ENCODE peak calls at places on chromosomes 11 and 22, in ten cellular contexts. N is GM12892, K is neural crest cell, Y is NCI-H345, O is left lobe of liver, D is AG04450, C is progenitor cell of endocrine pancreas, I is GM19239, S is ELR, M is NCI-H1417. W is an unnamed sample.

GRCh38 chr11:102640946-102641345 is 15.8 kb upstream of the MMP20 start:
- DNase-seq in N (no peak), K (no peak), Y (no peak), O (peak; percentile 72), D (no peak), C (no peak), I (no peak), S (no peak), M (no peak), W (no peak)

GRCh38 chr22:46887978-46888377 is 125.5 kb downstream of the TBC1D22A start:
- DNase-seq in N (no peak), K (no peak), Y (no peak), O (no peak), D (no peak), C (no peak), I (no peak), S (no peak), M (no peak), W (no peak)

GRCh38 chr11:11476971-11477645 is 124.1 kb upstream of the CSNK2A3 start:
- DNase-seq in N (no peak), K (no peak), Y (no peak), O (peak; percentile 72), D (no peak), C (no peak), I (no peak), S (no peak), M (peak; percentile 24), W (no peak)

GRCh38 chr11:45872513-45873356 is 12.7 kb upstream of the MAPK8IP1 start:
- DNase-seq in N (no peak), K (peak; percentile 65), Y (peak; percentile 45), O (no peak), D (peak; percentile 61), C (peak; percentile 50), I (no peak), S (peak; percentile 92), M (peak; percentile 39), W (no peak)

GRCh38 chr11:133894956-133895549 is 49.7 kb upstream of the SPATA19 start:
- DNase-seq in N (no peak), K (no peak), Y (no peak), O (peak; percentile 5), D (no peak), C (no peak), I (no peak), S (no peak), M (no peak), W (no peak)

GRCh38 chr11:35303596-35304392 is 115.6 kb downstream of the SLC1A2 start:
- DNase-seq in N (no peak), K (no peak), Y (no peak), O (peak; percentile 85), D (no peak), C (no peak), I (no peak), S (peak; percentile 23), M (no peak), W (peak; percentile 37)

GRCh38 chr22:35330258-35330861 is 30.7 kb downstream of the TOM1 start:
- DNase-seq in N (no peak), K (no peak), Y (no peak), O (peak; percentile 93), D (peak; percentile 45), C (no peak), I (no peak), S (peak; percentile 93), M (no peak), W (peak; percentile 94)

GRCh38 chr22:25134028-25134427 is 65.6 kb upstream of the CRYBB3 start:
- DNase-seq in N (no peak), K (no peak), Y (peak; percentile 55), O (no peak), D (no peak), C (no peak), I (no peak), S (no peak), M (peak; percentile 44), W (no peak)

GRCh38 chr11:117851091-117851490 is 25.4 kb downstream of the FXYD6 start:
- DNase-seq in N (no peak), K (no peak), Y (no peak), O (no peak), D (no peak), C (no peak), I (no peak), S (no peak), M (no peak), W (no peak)

GRCh38 chr11:110529043-110529442 is 99.3 kb downstream of the FDX1 start:
- DNase-seq in N (no peak), K (no peak), Y (no peak), O (no peak), D (no peak), C (no peak), I (no peak), S (peak; percentile 43), M (no peak), W (no peak)

GRCh38 chr11:114925591-114925990 is 247.3 kb downstream of the NXPE2 start:
- DNase-seq in N (no peak), K (no peak), Y (no peak), O (no peak), D (no peak), C (no peak), I (no peak), S (no peak), M (no peak), W (no peak)

GRCh38 chr11:105838668-105839403 is 183.2 kb downstream of the MSANTD4 start:
- DNase-seq in N (no peak), K (no peak), Y (no peak), O (no peak), D (peak; percentile 7), C (no peak), I (no peak), S (peak; percentile 85), M (no peak), W (no peak)

GRCh38 chr11:131235328-131236298 is 134.8 kb upstream of the NTM start:
- DNase-seq in N (no peak), K (no peak), Y (no peak), O (no peak), D (no peak), C (no peak), I (no peak), S (no peak), M (no peak), W (no peak)

GRCh38 chr11:44036811-44037657 is 10.7 kb upstream of the ACCSL start:
- DNase-seq in N (no peak), K (peak; percentile 71), Y (peak; percentile 56), O (peak; percentile 66), D (peak; percentile 60), C (peak; percentile 62), I (peak; percentile 9), S (peak; percentile 88), M (peak; percentile 72), W (peak; percentile 81)

GRCh38 chr11:75421035-75421602 is 11.9 kb downstream of the KLHL35 start:
- DNase-seq in N (peak; percentile 5), K (no peak), Y (no peak), O (no peak), D (no peak), C (no peak), I (no peak), S (no peak), M (no peak), W (no peak)

GRCh38 chr11:606245-606644 is 9.5 kb downstream of the IRF7 start:
- DNase-seq in N (no peak), K (no peak), Y (no peak), O (peak; percentile 90), D (no peak), C (no peak), I (no peak), S (no peak), M (peak; percentile 34), W (peak; percentile 77)

GRCh38 chr11:96642584-96642983 is 252.8 kb downstream of the JRKL start:
- DNase-seq in N (no peak), K (no peak), Y (no peak), O (no peak), D (no peak), C (no peak), I (no peak), S (no peak), M (no peak), W (no peak)

GRCh38 chr11:107025673-107026072 is 7.4 kb upstream of the GUCY1A2 start:
- DNase-seq in N (no peak), K (no peak), Y (no peak), O (no peak), D (no peak), C (no peak), I (no peak), S (no peak), M (no peak), W (no peak)

GRCh38 chr22:48647051-48647450 is 1180.6 kb downstream of the BRD1 start:
- DNase-seq in N (no peak), K (no peak), Y (no peak), O (no peak), D (no peak), C (no peak), I (no peak), S (no peak), M (no peak), W (no peak)

GRCh38 chr22:27718186-27719032 is 83.1 kb downstream of the MN1 start:
- DNase-seq in N (no peak), K (no peak), Y (no peak), O (no peak), D (peak; percentile 69), C (no peak), I (no peak), S (peak; percentile 96), M (no peak), W (peak; percentile 81)

W was measured in heart left ventricle.